ENCODE peak calls at places on chromosomes 13 and 19, in five cellular contexts. One of them, this sample, is unnamed.

GRCh38 chr19:58407658-58408151 is 744 bp upstream of the ZNF584 start:
- DNase-seq in left cardiac atrium: no peak
- DNase-seq in GM03348: no peak
- DNase-seq in HepG2: peak; percentile 57
- DNase-seq in NCI-H748 treated with DMSO at 0.1 percent for 48 hours: peak; percentile 31
- DNase-seq in this sample: no peak

GRCh38 chr19:35088514-35088913 is 27.1 kb upstream of the FXYD3 start:
- DNase-seq in left cardiac atrium: no peak
- DNase-seq in GM03348: peak; percentile 91
- DNase-seq in HepG2: no peak
- DNase-seq in NCI-H748 treated with DMSO at 0.1 percent for 48 hours: no peak
- DNase-seq in this sample: peak; percentile 96

GRCh38 chr19:47093254-47093653 is 20.3 kb downstream of the ZC3H4 start:
- DNase-seq in left cardiac atrium: no peak
- DNase-seq in GM03348: no peak
- DNase-seq in HepG2: no peak
- DNase-seq in NCI-H748 treated with DMSO at 0.1 percent for 48 hours: no peak
- DNase-seq in this sample: no peak

GRCh38 chr13:79679334-79679733 is 198.4 kb downstream of the NDFIP2 start:
- DNase-seq in left cardiac atrium: peak; percentile 76
- DNase-seq in GM03348: peak; percentile 48
- DNase-seq in HepG2: peak; percentile 53
- DNase-seq in NCI-H748 treated with DMSO at 0.1 percent for 48 hours: peak; percentile 47
- DNase-seq in this sample: peak; percentile 59

GRCh38 chr19:45045671-45046353 is 7.0 kb downstream of the CLASRP start:
- DNase-seq in left cardiac atrium: no peak
- DNase-seq in GM03348: no peak
- DNase-seq in HepG2: peak; percentile 95
- DNase-seq in NCI-H748 treated with DMSO at 0.1 percent for 48 hours: no peak
- DNase-seq in this sample: no peak

GRCh38 chr19:16514383-16515019 is 18.3 kb downstream of the C19orf44 start:
- DNase-seq in left cardiac atrium: no peak
- DNase-seq in GM03348: no peak
- DNase-seq in HepG2: no peak
- DNase-seq in NCI-H748 treated with DMSO at 0.1 percent for 48 hours: no peak
- DNase-seq in this sample: no peak

GRCh38 chr13:112320303-112320702 is 55.9 kb upstream of the SPACA7 start:
- DNase-seq in left cardiac atrium: no peak
- DNase-seq in GM03348: no peak
- DNase-seq in HepG2: no peak
- DNase-seq in NCI-H748 treated with DMSO at 0.1 percent for 48 hours: no peak
- DNase-seq in this sample: no peak

GRCh38 chr13:44416297-44416696 is 42.7 kb downstream of the SERP2 start:
- DNase-seq in left cardiac atrium: no peak
- DNase-seq in GM03348: no peak
- DNase-seq in HepG2: no peak
- DNase-seq in NCI-H748 treated with DMSO at 0.1 percent for 48 hours: no peak
- DNase-seq in this sample: no peak

GRCh38 chr13:45257638-45258338 is 56.9 kb upstream of the KCTD4 start:
- DNase-seq in left cardiac atrium: no peak
- DNase-seq in GM03348: peak; percentile 48
- DNase-seq in HepG2: no peak
- DNase-seq in NCI-H748 treated with DMSO at 0.1 percent for 48 hours: no peak
- DNase-seq in this sample: peak; percentile 34

GRCh38 chr13:97448503-97449251 is 14.7 kb downstream of the RAP2A start:
- DNase-seq in left cardiac atrium: no peak
- DNase-seq in GM03348: no peak
- DNase-seq in HepG2: no peak
- DNase-seq in NCI-H748 treated with DMSO at 0.1 percent for 48 hours: no peak
- DNase-seq in this sample: no peak

GRCh38 chr13:101875717-101876393 is 423.4 kb downstream of the ITGBL1 start:
- DNase-seq in left cardiac atrium: no peak
- DNase-seq in GM03348: no peak
- DNase-seq in HepG2: peak; percentile 93
- DNase-seq in NCI-H748 treated with DMSO at 0.1 percent for 48 hours: peak; percentile 99
- DNase-seq in this sample: peak; percentile 75